ENCODE peak calls at places on chromosomes 1 and 21, in six cellular contexts. One of them, this sample, is unnamed.

GRCh38 chr1:98677288-98677687 is 15.8 kb downstream of the SNX7 start:
- DNase-seq in cardiac muscle cell: peak; percentile 15
- DNase-seq in upper lobe of right lung: no peak
- DNase-seq in astrocyte: peak; percentile 93
- DNase-seq in HCT116: no peak
- DNase-seq in testis: no peak
- DNase-seq in this sample: no peak

GRCh38 chr1:92784051-92784638 is 763 bp downstream of the EVI5 start:
- DNase-seq in cardiac muscle cell: peak; percentile 58
- DNase-seq in HCT116: no peak
- DNase-seq in upper lobe of right lung: no peak
- DNase-seq in astrocyte: peak; percentile 71
- DNase-seq in testis: peak; percentile 65
- DNase-seq in this sample: peak; percentile 42

GRCh38 chr21:29217818-29218252 is 80.9 kb upstream of the BACH1 start:
- DNase-seq in upper lobe of right lung: no peak
- DNase-seq in HCT116: peak; percentile 12
- DNase-seq in cardiac muscle cell: peak; percentile 95
- DNase-seq in astrocyte: peak; percentile 97
- DNase-seq in testis: no peak
- DNase-seq in this sample: peak; percentile 27

GRCh38 chr1:101357444-101357986 is 120.7 kb downstream of the S1PR1 start:
- DNase-seq in upper lobe of right lung: no peak
- DNase-seq in HCT116: peak; percentile 59
- DNase-seq in astrocyte: peak; percentile 24
- DNase-seq in cardiac muscle cell: peak; percentile 88
- DNase-seq in testis: peak; percentile 78
- DNase-seq in this sample: peak; percentile 80

GRCh38 chr1:155000725-155001437 is 1.7 kb upstream of the ZBTB7B start:
- DNase-seq in upper lobe of right lung: peak; percentile 98
- DNase-seq in HCT116: peak; percentile 90
- DNase-seq in testis: peak; percentile 93
- DNase-seq in astrocyte: peak; percentile 89
- DNase-seq in cardiac muscle cell: peak; percentile 87
- DNase-seq in this sample: peak; percentile 97

GRCh38 chr1:227940791-227941241 is 6.9 kb downstream of the WNT9A start:
- DNase-seq in upper lobe of right lung: peak; percentile 54
- DNase-seq in cardiac muscle cell: no peak
- DNase-seq in HCT116: no peak
- DNase-seq in astrocyte: no peak
- DNase-seq in testis: no peak
- DNase-seq in this sample: no peak

GRCh38 chr1:115377411-115377810 is 39.4 kb upstream of the NGF start:
- DNase-seq in HCT116: no peak
- DNase-seq in testis: no peak
- DNase-seq in cardiac muscle cell: no peak
- DNase-seq in upper lobe of right lung: no peak
- DNase-seq in astrocyte: peak; percentile 14
- DNase-seq in this sample: no peak

GRCh38 chr1:230356190-230356589 is 69.9 kb downstream of the PGBD5 start:
- DNase-seq in astrocyte: no peak
- DNase-seq in testis: no peak
- DNase-seq in cardiac muscle cell: no peak
- DNase-seq in upper lobe of right lung: no peak
- DNase-seq in HCT116: no peak
- DNase-seq in this sample: no peak

GRCh38 chr1:204162498-204163074 is 3.6 kb downstream of the REN start:
- DNase-seq in testis: peak; percentile 82
- DNase-seq in cardiac muscle cell: peak; percentile 72
- DNase-seq in upper lobe of right lung: peak; percentile 90
- DNase-seq in HCT116: peak; percentile 70
- DNase-seq in astrocyte: peak; percentile 10
- DNase-seq in this sample: peak; percentile 87

GRCh38 chr21:32131164-32131563 is 147.7 kb downstream of the MIS18A start:
- DNase-seq in upper lobe of right lung: no peak
- DNase-seq in cardiac muscle cell: no peak
- DNase-seq in testis: no peak
- DNase-seq in astrocyte: no peak
- DNase-seq in HCT116: no peak
- DNase-seq in this sample: no peak

GRCh38 chr1:177246710-177247588 is 76.2 kb downstream of the BRINP2 start:
- DNase-seq in HCT116: no peak
- DNase-seq in cardiac muscle cell: peak; percentile 23
- DNase-seq in astrocyte: peak; percentile 29
- DNase-seq in upper lobe of right lung: no peak
- DNase-seq in testis: no peak
- DNase-seq in this sample: no peak

GRCh38 chr1:167635233-167635648 is 5.2 kb downstream of the RCSD1 start:
- DNase-seq in testis: peak; percentile 70
- DNase-seq in astrocyte: peak; percentile 20
- DNase-seq in cardiac muscle cell: peak; percentile 84
- DNase-seq in HCT116: no peak
- DNase-seq in upper lobe of right lung: no peak
- DNase-seq in this sample: peak; percentile 21

GRCh38 chr1:232868793-232869491 is 63.7 kb downstream of the MAP10 start:
- DNase-seq in HCT116: peak; percentile 45
- DNase-seq in astrocyte: peak; percentile 97
- DNase-seq in cardiac muscle cell: peak; percentile 92
- DNase-seq in upper lobe of right lung: no peak
- DNase-seq in testis: no peak
- DNase-seq in this sample: peak; percentile 29

GRCh38 chr1:108117908-108118902 is 81.9 kb downstream of the SLC25A24 start:
- DNase-seq in upper lobe of right lung: no peak
- DNase-seq in astrocyte: peak; percentile 74
- DNase-seq in testis: no peak
- DNase-seq in cardiac muscle cell: peak; percentile 15
- DNase-seq in HCT116: no peak
- DNase-seq in this sample: peak; percentile 24

GRCh38 chr1:111880866-111881837 is 108.3 kb downstream of the KCND3 start:
- DNase-seq in astrocyte: no peak
- DNase-seq in cardiac muscle cell: no peak
- DNase-seq in testis: no peak
- DNase-seq in HCT116: no peak
- DNase-seq in upper lobe of right lung: no peak
- DNase-seq in this sample: no peak

GRCh38 chr1:152013664-152014237 is 20.1 kb upstream of the S100A10 start:
- DNase-seq in HCT116: no peak
- DNase-seq in astrocyte: peak; percentile 36
- DNase-seq in testis: peak; percentile 58
- DNase-seq in cardiac muscle cell: peak; percentile 70
- DNase-seq in upper lobe of right lung: no peak
- DNase-seq in this sample: peak; percentile 73

GRCh38 chr1:56506314-56506743 is 73.0 kb downstream of the PLPP3 start:
- DNase-seq in testis: peak; percentile 54
- DNase-seq in HCT116: no peak
- DNase-seq in upper lobe of right lung: peak; percentile 64
- DNase-seq in astrocyte: no peak
- DNase-seq in cardiac muscle cell: no peak
- DNase-seq in this sample: no peak

GRCh38 chr1:147842578-147842977 is 60.0 kb upstream of the GJA8 start:
- DNase-seq in HCT116: no peak
- DNase-seq in testis: no peak
- DNase-seq in cardiac muscle cell: no peak
- DNase-seq in astrocyte: no peak
- DNase-seq in upper lobe of right lung: no peak
- DNase-seq in this sample: no peak

GRCh38 chr21:41613421-41613998 is 105.6 kb upstream of the TMPRSS2 start:
- DNase-seq in astrocyte: no peak
- DNase-seq in cardiac muscle cell: no peak
- DNase-seq in upper lobe of right lung: no peak
- DNase-seq in testis: no peak
- DNase-seq in HCT116: no peak
- DNase-seq in this sample: no peak

GRCh38 chr1:147676306-147677085 is 6.2 kb upstream of the ACP6 start:
- DNase-seq in testis: no peak
- DNase-seq in astrocyte: peak; percentile 71
- DNase-seq in upper lobe of right lung: no peak
- DNase-seq in HCT116: no peak
- DNase-seq in cardiac muscle cell: peak; percentile 71
- DNase-seq in this sample: peak; percentile 40

DNA sequence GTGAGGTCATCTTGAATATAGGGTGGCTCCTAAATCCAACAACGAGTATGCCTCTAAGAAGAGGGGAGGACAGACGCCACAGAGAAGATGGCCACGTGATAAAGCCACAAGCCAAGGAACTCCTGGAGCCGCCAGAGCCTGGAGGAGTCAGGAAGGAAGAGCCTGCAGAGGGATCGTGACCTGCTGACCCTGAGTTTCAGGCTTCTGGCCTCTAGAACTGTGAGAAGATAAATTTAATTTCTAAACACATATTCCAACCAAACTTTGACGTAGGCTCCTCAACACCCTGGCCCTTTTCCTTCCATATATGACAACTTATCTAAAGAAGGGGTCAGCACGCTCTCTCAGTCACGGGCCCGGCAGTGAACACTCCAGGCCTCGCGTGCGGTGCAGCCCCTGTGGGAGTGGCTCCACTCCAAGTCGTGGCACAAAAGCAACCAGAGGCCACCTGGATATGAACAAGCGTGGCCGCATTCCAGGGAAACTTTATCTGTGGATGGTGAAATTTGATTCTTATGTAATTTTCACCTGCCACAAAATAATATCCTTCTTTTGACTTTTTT is 138.6 kb upstream of the AJAP1 start:
- DNase-seq in upper lobe of right lung: no peak
- DNase-seq in astrocyte: no peak
- DNase-seq in testis: no peak
- DNase-seq in HCT116: no peak
- DNase-seq in cardiac muscle cell: no peak
- DNase-seq in this sample: no peak
- H3K27me3 ChIP-seq in upper lobe of right lung: peaks cover 10% of the 10 kb centered on the region
- H3K27me3 ChIP-seq in astrocyte: no peaks in the 10 kb centered on the region
- H3K27me3 ChIP-seq in testis: no peaks in the 10 kb centered on the region
- H3K27me3 ChIP-seq in HCT116: no peaks in the 10 kb centered on the region
- H3K27me3 ChIP-seq in cardiac muscle cell: no peaks in the 10 kb centered on the region
- H3K27me3 ChIP-seq in this sample: no peaks in the 10 kb centered on the region

DNA sequence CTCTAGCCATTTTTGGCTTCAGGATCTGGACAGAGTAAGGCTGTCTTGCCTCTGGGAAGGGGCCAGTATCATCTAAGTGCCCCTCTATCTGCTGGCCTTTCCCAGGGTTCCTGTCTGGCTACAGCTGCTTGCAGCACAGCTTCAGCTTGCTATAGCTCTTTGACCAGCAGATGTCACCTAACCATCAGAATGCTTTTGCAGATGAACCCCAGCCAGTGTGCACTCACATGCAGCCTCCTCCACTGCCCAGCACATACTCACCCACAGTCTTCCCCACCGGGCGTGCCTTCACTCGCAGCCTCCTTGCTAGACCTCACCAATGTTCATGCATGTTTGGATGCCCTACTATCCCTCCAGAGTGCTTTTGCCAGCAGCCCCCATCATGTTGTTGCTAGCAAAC is 769.0 kb downstream of the BRINP3 start:
- DNase-seq in testis: peak; percentile 34
- DNase-seq in HCT116: peak; percentile 7
- DNase-seq in astrocyte: no peak
- DNase-seq in upper lobe of right lung: no peak
- DNase-seq in cardiac muscle cell: peak; percentile 17
- DNase-seq in this sample: peak; percentile 16
- TF ChIP-seq CTCF in testis: no peak
- TF ChIP-seq CTCF in HCT116: peak; percentile 18
- TF ChIP-seq CTCF in astrocyte: no peak
- TF ChIP-seq CTCF in upper lobe of right lung: no peak
- TF ChIP-seq CTCF in cardiac muscle cell: peak; percentile 11
- TF ChIP-seq CTCF in this sample: no peak

DNA sequence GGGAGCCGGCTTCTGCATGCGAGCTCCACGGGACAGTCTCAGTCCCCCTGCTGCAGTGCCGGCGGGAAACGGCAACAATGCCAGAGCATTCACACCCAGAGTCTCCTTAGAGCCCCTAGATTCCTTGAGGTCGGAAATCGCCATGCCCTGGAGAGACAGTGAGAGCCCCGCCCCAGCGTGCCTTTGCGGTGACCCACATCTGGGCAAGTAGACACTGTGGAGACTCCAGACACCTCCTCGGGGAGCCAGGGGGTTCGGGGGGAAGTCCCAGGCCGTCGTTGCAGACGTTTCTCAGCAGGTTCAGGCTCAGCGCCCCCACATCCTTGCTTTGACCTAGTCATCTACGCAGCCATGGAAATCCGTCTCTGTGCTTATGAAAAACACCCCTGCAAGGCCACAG is 81.3 kb upstream of the ARHGEF16 start:
- DNase-seq in cardiac muscle cell: no peak
- DNase-seq in HCT116: no peak
- DNase-seq in upper lobe of right lung: no peak
- DNase-seq in astrocyte: no peak
- DNase-seq in testis: no peak
- DNase-seq in this sample: no peak
- H3K27me3 ChIP-seq in cardiac muscle cell: no peaks in the 10 kb centered on the region
- H3K27me3 ChIP-seq in HCT116: no peaks in the 10 kb centered on the region
- H3K27me3 ChIP-seq in upper lobe of right lung: no peaks in the 10 kb centered on the region
- H3K27me3 ChIP-seq in astrocyte: no peaks in the 10 kb centered on the region
- H3K27me3 ChIP-seq in testis: no peaks in the 10 kb centered on the region
- H3K27me3 ChIP-seq in this sample: no peaks in the 10 kb centered on the region

GRCh38 chr1:17909634-17910033 is 154.5 kb downstream of the ACTL8 start:
- DNase-seq in astrocyte: no peak
- DNase-seq in HCT116: no peak
- DNase-seq in cardiac muscle cell: peak; percentile 49
- DNase-seq in upper lobe of right lung: peak; percentile 46
- DNase-seq in testis: peak; percentile 39
- DNase-seq in this sample: no peak
- TF ChIP-seq CTCF in astrocyte: peak; percentile 12
- TF ChIP-seq CTCF in HCT116: no peak
- TF ChIP-seq CTCF in cardiac muscle cell: peak; percentile 56
- TF ChIP-seq CTCF in upper lobe of right lung: peak; percentile 16
- TF ChIP-seq CTCF in testis: no peak
- TF ChIP-seq CTCF in this sample: peak; percentile 23

GRCh38 chr1:14630986-14631385 is 32.5 kb downstream of the KAZN start:
- DNase-seq in upper lobe of right lung: no peak
- DNase-seq in HCT116: no peak
- DNase-seq in testis: no peak
- DNase-seq in cardiac muscle cell: no peak
- DNase-seq in astrocyte: no peak
- DNase-seq in this sample: no peak

GRCh38 chr1:14637233-14637632 is 38.7 kb downstream of the KAZN start:
- DNase-seq in testis: no peak
- DNase-seq in HCT116: no peak
- DNase-seq in upper lobe of right lung: no peak
- DNase-seq in cardiac muscle cell: no peak
- DNase-seq in astrocyte: no peak
- DNase-seq in this sample: no peak

GRCh38 chr1:14631421-14631820 is 32.9 kb downstream of the KAZN start:
- DNase-seq in cardiac muscle cell: no peak
- DNase-seq in HCT116: no peak
- DNase-seq in testis: no peak
- DNase-seq in upper lobe of right lung: no peak
- DNase-seq in astrocyte: no peak
- DNase-seq in this sample: no peak

GRCh38 chr1:14634497-14634896 is 36.0 kb downstream of the KAZN start:
- DNase-seq in HCT116: no peak
- DNase-seq in testis: no peak
- DNase-seq in cardiac muscle cell: no peak
- DNase-seq in astrocyte: no peak
- DNase-seq in upper lobe of right lung: no peak
- DNase-seq in this sample: no peak

GRCh38 chr1:14635421-14635820 is 36.9 kb downstream of the KAZN start:
- DNase-seq in cardiac muscle cell: no peak
- DNase-seq in HCT116: no peak
- DNase-seq in astrocyte: no peak
- DNase-seq in testis: no peak
- DNase-seq in upper lobe of right lung: no peak
- DNase-seq in this sample: no peak
- H3K27me3 ChIP-seq in cardiac muscle cell: no peaks in the 10 kb centered on the region
- H3K27me3 ChIP-seq in HCT116: peaks cover 41% of the 10 kb centered on the region
- H3K27me3 ChIP-seq in astrocyte: no peaks in the 10 kb centered on the region
- H3K27me3 ChIP-seq in testis: no peaks in the 10 kb centered on the region
- H3K27me3 ChIP-seq in upper lobe of right lung: no peaks in the 10 kb centered on the region
- H3K27me3 ChIP-seq in this sample: no peaks in the 10 kb centered on the region